ENCODE peak calls at places on chromosomes 12 and 14, in nine cellular contexts. K is glomerular endothelial cell; Z is HFF-Myc; D is H4; M is HS-5; F is effector CD4-positive, alpha-beta T cell; Y is ACHN; O is stimulated activated effector memory CD8-positive, alpha-beta T cell treated with anti-CD3 and anti-CD28 coated beads, Interleukin-12 subunit alpha, Interleukin-12 subunit beta, amount 100 ng/mL, for 72 hours; S is M059J. B is an unnamed sample.

GRCh38 chr14:35789651-35790050 is 19.4 kb downstream of the RALGAPA1 start:
- DNase-seq in S (peak), K (no peak), O (no peak), D (peak), Y (peak), Z (no peak), M (no peak), F (no peak), B (no peak)

GRCh38 chr14:85300119-85300518 is 229.8 kb upstream of the FLRT2 start:
- DNase-seq in S (no peak), M (no peak), D (no peak), O (no peak), K (no peak), F (no peak), Y (no peak), Z (no peak), B (no peak)

GRCh38 chr12:83827193-83827592 is 1085.4 kb downstream of the SLC6A15 start:
- DNase-seq in M (no peak), K (no peak), O (no peak), F (no peak), Y (no peak), D (no peak), S (no peak), Z (no peak), B (no peak)

GRCh38 chr14:61252354-61253063 is 28.6 kb downstream of the TMEM30B start:
- DNase-seq in D (peak), K (peak), O (peak), S (peak), Z (peak), F (peak), Y (peak), M (peak), B (peak)

GRCh38 chr12:49092086-49092815 is 2.4 kb downstream of the DHH start:
- DNase-seq in F (peak), D (no peak), Z (no peak), Y (peak), S (peak), M (no peak), K (no peak), O (no peak), B (no peak)

GRCh38 chr12:106776897-106777296 is 2.4 kb downstream of the RIC8B start:
- DNase-seq in D (no peak), K (no peak), O (no peak), Z (no peak), F (no peak), Y (no peak), S (no peak), M (no peak), B (no peak)

GRCh38 chr12:122174155-122174845 is at the start of gene IL31:
- DNase-seq in F (no peak), Z (no peak), M (no peak), O (no peak), K (no peak), D (no peak), S (no peak), Y (no peak), B (no peak)

GRCh38 chr12:124433147-124433874 is 134.1 kb downstream of the NCOR2 start:
- DNase-seq in S (no peak), M (no peak), F (no peak), Y (no peak), O (no peak), D (no peak), K (no peak), Z (no peak), B (no peak)

GRCh38 chr14:99177046-99177655 is 94.8 kb downstream of the BCL11B start:
- DNase-seq in F (no peak), D (no peak), K (no peak), S (no peak), O (no peak), Y (no peak), Z (no peak), M (no peak), B (no peak)

GRCh38 chr14:104993808-104994591 is 8.4 kb downstream of the CLBA1 start:
- DNase-seq in F (no peak), O (no peak), Y (no peak), K (no peak), Z (no peak), S (no peak), D (no peak), M (no peak), B (no peak)

GRCh38 chr12:77152623-77153193 is 87.3 kb upstream of the E2F7 start:
- DNase-seq in K (peak), D (peak), Y (peak), Z (peak), S (peak), F (no peak), M (no peak), O (no peak), B (no peak)

GRCh38 chr14:76701981-76702380 is 59.3 kb upstream of the VASH1 start:
- DNase-seq in D (no peak), F (no peak), Z (no peak), S (no peak), Y (no peak), O (no peak), K (no peak), M (no peak), B (no peak)

GRCh38 chr14:60622210-60622919 is 26.9 kb downstream of the SIX1 start:
- DNase-seq in M (no peak), D (no peak), S (no peak), Z (no peak), O (no peak), K (no peak), F (no peak), Y (no peak), B (no peak)

GRCh38 chr14:32021341-32021740 is 55.8 kb upstream of the ARHGAP5 start:
- DNase-seq in M (no peak), S (no peak), K (no peak), F (no peak), O (no peak), Z (no peak), D (no peak), Y (no peak), B (no peak)

GRCh38 chr12:3389911-3390310 is 101.1 kb upstream of the PRMT8 start:
- DNase-seq in M (no peak), Y (no peak), D (no peak), F (no peak), S (no peak), K (no peak), Z (no peak), O (no peak), B (no peak)

GRCh38 chr12:6953417-6954315 is 2.5 kb downstream of the PTPN6 start:
- DNase-seq in O (peak), D (peak), Z (no peak), K (no peak), S (peak), M (no peak), Y (no peak), F (peak), B (no peak)

GRCh38 chr14:71175491-71175890 is 268.2 kb downstream of the PCNX1 start:
- DNase-seq in F (no peak), Z (no peak), Y (no peak), S (peak), M (no peak), O (no peak), K (no peak), D (no peak), B (no peak)

GRCh38 chr12:117570608-117571007 is 209.2 kb upstream of the NOS1 start:
- DNase-seq in F (no peak), D (no peak), K (no peak), O (no peak), S (no peak), Z (no peak), Y (no peak), M (no peak), B (no peak)

GRCh38 chr12:59372971-59373370 is 222.9 kb upstream of the SLC16A7 start:
- DNase-seq in D (peak), Y (peak), Z (no peak), K (peak), O (no peak), S (peak), F (no peak), M (no peak), B (no peak)

GRCh38 chr12:14157129-14157747 is 175.8 kb upstream of the GRIN2B start:
- DNase-seq in S (no peak), M (no peak), Y (no peak), Z (no peak), K (no peak), O (no peak), F (no peak), D (no peak), B (no peak)

GRCh38 chr12:132444283-132444682 is 45.7 kb upstream of the FBRSL1 start:
- DNase-seq in D (no peak), S (no peak), Z (no peak), K (no peak), M (no peak), F (no peak), Y (no peak), O (no peak), B (no peak)

GRCh38 chr12:71011261-71011660 is 90.7 kb upstream of the PTPRR start:
- DNase-seq in O (no peak), S (peak), Y (no peak), D (peak), K (no peak), F (no peak), Z (no peak), M (peak), B (no peak)

GRCh38 chr14:73491977-73492552 is 1.3 kb downstream of the RIOX1 start:
- DNase-seq in F (no peak), D (no peak), Y (no peak), K (no peak), Z (no peak), S (no peak), M (no peak), O (no peak), B (no peak)

B was measured in LoVo.